ENCODE peak calls at places on chromosomes 11 and 22, in five cellular contexts. One of them, this sample, is unnamed.

GRCh38 chr11:17744151-17744940 is 9.8 kb downstream of the KCNC1 start:
- DNase-seq in CD8-positive, alpha-beta memory T cell: no peak
- DNase-seq in colonic mucosa: no peak
- DNase-seq in heart right ventricle: no peak
- DNase-seq in pancreas: no peak
- DNase-seq in this sample: no peak

GRCh38 chr11:2562181-2562581 is 117.4 kb downstream of the KCNQ1 start:
- DNase-seq in pancreas: peak; percentile 30
- DNase-seq in heart right ventricle: no peak
- DNase-seq in colonic mucosa: no peak
- DNase-seq in CD8-positive, alpha-beta memory T cell: no peak
- DNase-seq in this sample: no peak

GRCh38 chr11:109644158-109644557 is 222.2 kb downstream of the C11orf87 start:
- DNase-seq in CD8-positive, alpha-beta memory T cell: no peak
- DNase-seq in heart right ventricle: peak; percentile 67
- DNase-seq in pancreas: peak; percentile 19
- DNase-seq in colonic mucosa: no peak
- DNase-seq in this sample: no peak

GRCh38 chr11:112128483-112129121 is 35.3 kb downstream of the IL18 start:
- DNase-seq in heart right ventricle: no peak
- DNase-seq in pancreas: no peak
- DNase-seq in colonic mucosa: peak; percentile 87
- DNase-seq in CD8-positive, alpha-beta memory T cell: no peak
- DNase-seq in this sample: no peak

GRCh38 chr11:14741195-14741594 is 97.6 kb downstream of the PDE3B start:
- DNase-seq in pancreas: no peak
- DNase-seq in heart right ventricle: no peak
- DNase-seq in colonic mucosa: no peak
- DNase-seq in CD8-positive, alpha-beta memory T cell: no peak
- DNase-seq in this sample: no peak

GRCh38 chr11:14380947-14381555 is 22.1 kb upstream of the RRAS2 start:
- DNase-seq in heart right ventricle: peak; percentile 71
- DNase-seq in CD8-positive, alpha-beta memory T cell: peak; percentile 48
- DNase-seq in pancreas: peak; percentile 79
- DNase-seq in colonic mucosa: peak; percentile 76
- DNase-seq in this sample: no peak

GRCh38 chr11:8028766-8029165 is 41.6 kb downstream of the EIF3F start:
- DNase-seq in heart right ventricle: no peak
- DNase-seq in colonic mucosa: no peak
- DNase-seq in pancreas: no peak
- DNase-seq in CD8-positive, alpha-beta memory T cell: no peak
- DNase-seq in this sample: no peak

GRCh38 chr11:3197878-3198528 is 20.6 kb downstream of the MRGPRG start:
- DNase-seq in colonic mucosa: no peak
- DNase-seq in CD8-positive, alpha-beta memory T cell: no peak
- DNase-seq in pancreas: no peak
- DNase-seq in heart right ventricle: no peak
- DNase-seq in this sample: no peak

GRCh38 chr11:1935156-1936071 is 11.7 kb upstream of the MRPL23 start:
- DNase-seq in CD8-positive, alpha-beta memory T cell: no peak
- DNase-seq in colonic mucosa: no peak
- DNase-seq in heart right ventricle: no peak
- DNase-seq in pancreas: no peak
- DNase-seq in this sample: no peak

GRCh38 chr11:35160248-35160820 is 21.4 kb downstream of the CD44 start:
- DNase-seq in colonic mucosa: no peak
- DNase-seq in heart right ventricle: no peak
- DNase-seq in CD8-positive, alpha-beta memory T cell: peak; percentile 69
- DNase-seq in pancreas: no peak
- DNase-seq in this sample: no peak

GRCh38 chr11:57568330-57568766 is 876 bp upstream of the UBE2L6 start:
- DNase-seq in colonic mucosa: peak; percentile 91
- DNase-seq in heart right ventricle: peak; percentile 85
- DNase-seq in pancreas: peak; percentile 80
- DNase-seq in CD8-positive, alpha-beta memory T cell: peak; percentile 81
- DNase-seq in this sample: peak; percentile 82

GRCh38 chr11:72138821-72139390 is 3.4 kb downstream of the FOLR3 start:
- DNase-seq in heart right ventricle: no peak
- DNase-seq in pancreas: no peak
- DNase-seq in colonic mucosa: no peak
- DNase-seq in CD8-positive, alpha-beta memory T cell: no peak
- DNase-seq in this sample: no peak

GRCh38 chr11:125049393-125049792 is 13.7 kb upstream of the SLC37A2 start:
- DNase-seq in CD8-positive, alpha-beta memory T cell: no peak
- DNase-seq in pancreas: no peak
- DNase-seq in heart right ventricle: no peak
- DNase-seq in colonic mucosa: no peak
- DNase-seq in this sample: no peak

GRCh38 chr11:107182983-107183382 is 164.7 kb upstream of the GUCY1A2 start:
- DNase-seq in pancreas: no peak
- DNase-seq in CD8-positive, alpha-beta memory T cell: no peak
- DNase-seq in heart right ventricle: no peak
- DNase-seq in colonic mucosa: no peak
- DNase-seq in this sample: no peak

GRCh38 chr11:798093-798713 is at the start of gene SLC25A22:
- DNase-seq in colonic mucosa: peak; percentile 83
- DNase-seq in CD8-positive, alpha-beta memory T cell: peak; percentile 82
- DNase-seq in heart right ventricle: peak; percentile 68
- DNase-seq in pancreas: peak; percentile 84
- DNase-seq in this sample: no peak

GRCh38 chr22:20562607-20563463 is 55.4 kb downstream of the MED15 start:
- DNase-seq in colonic mucosa: no peak
- DNase-seq in pancreas: no peak
- DNase-seq in heart right ventricle: no peak
- DNase-seq in CD8-positive, alpha-beta memory T cell: no peak
- DNase-seq in this sample: no peak

GRCh38 chr11:64241430-64242153 is 697 bp downstream of the FKBP2 start:
- DNase-seq in pancreas: peak; percentile 100
- DNase-seq in CD8-positive, alpha-beta memory T cell: peak; percentile 100
- DNase-seq in colonic mucosa: peak; percentile 100
- DNase-seq in heart right ventricle: peak; percentile 100
- DNase-seq in this sample: no peak

GRCh38 chr11:26558191-26558590 is 13.9 kb downstream of the MUC15 start:
- DNase-seq in heart right ventricle: no peak
- DNase-seq in CD8-positive, alpha-beta memory T cell: no peak
- DNase-seq in pancreas: no peak
- DNase-seq in colonic mucosa: no peak
- DNase-seq in this sample: no peak

GRCh38 chr11:88146106-88146505 is 29.1 kb downstream of the RAB38 start:
- DNase-seq in heart right ventricle: no peak
- DNase-seq in pancreas: no peak
- DNase-seq in colonic mucosa: no peak
- DNase-seq in CD8-positive, alpha-beta memory T cell: no peak
- DNase-seq in this sample: no peak
- H3K27ac ChIP-seq in heart right ventricle: no peak overlapping the region
- H3K27ac ChIP-seq in pancreas: no peak overlapping the region
- H3K27ac ChIP-seq in colonic mucosa: no peak overlapping the region
- H3K27ac ChIP-seq in CD8-positive, alpha-beta memory T cell: no peak overlapping the region
- H3K27ac ChIP-seq in this sample: no peak overlapping the region

GRCh38 chr22:46042786-46043185 is 65.8 kb upstream of the WNT7B start:
- DNase-seq in pancreas: no peak
- DNase-seq in CD8-positive, alpha-beta memory T cell: no peak
- DNase-seq in colonic mucosa: no peak
- DNase-seq in heart right ventricle: no peak
- DNase-seq in this sample: no peak
- H3K4me3 ChIP-seq in pancreas: no peak overlapping the region
- H3K4me3 ChIP-seq in CD8-positive, alpha-beta memory T cell: no peak overlapping the region
- H3K4me3 ChIP-seq in colonic mucosa: no peak overlapping the region
- H3K4me3 ChIP-seq in heart right ventricle: no peak overlapping the region
- H3K4me3 ChIP-seq in this sample: no peak overlapping the region

GRCh38 chr22:50216161-50216683 is 15.4 kb downstream of the SELENOO start:
- DNase-seq in CD8-positive, alpha-beta memory T cell: no peak
- DNase-seq in colonic mucosa: no peak
- DNase-seq in pancreas: no peak
- DNase-seq in heart right ventricle: no peak
- DNase-seq in this sample: no peak
- H3K36me3 ChIP-seq in CD8-positive, alpha-beta memory T cell: peaks cover 29% of the 10 kb centered on the region
- H3K36me3 ChIP-seq in colonic mucosa: peaks cover 6% of the 10 kb centered on the region
- H3K36me3 ChIP-seq in pancreas: no peaks in the 10 kb centered on the region
- H3K36me3 ChIP-seq in heart right ventricle: peaks cover 20% of the 10 kb centered on the region
- H3K36me3 ChIP-seq in this sample: peaks cover 33% of the 10 kb centered on the region

GRCh38 chr22:25120761-25121212 is 78.9 kb upstream of the CRYBB3 start:
- DNase-seq in pancreas: peak; percentile 57
- DNase-seq in colonic mucosa: peak; percentile 54
- DNase-seq in heart right ventricle: peak; percentile 36
- DNase-seq in CD8-positive, alpha-beta memory T cell: no peak
- DNase-seq in this sample: no peak
- H3K27ac ChIP-seq in pancreas: peak overlapping the region; percentile 73
- H3K27ac ChIP-seq in colonic mucosa: peak overlapping the region; percentile 71
- H3K27ac ChIP-seq in heart right ventricle: peak overlapping the region; percentile 59
- H3K27ac ChIP-seq in CD8-positive, alpha-beta memory T cell: no peak overlapping the region
- H3K27ac ChIP-seq in this sample: no peak overlapping the region

GRCh38 chr11:123976770-123977560 is 616 bp downstream of the OR10S1 start:
- DNase-seq in colonic mucosa: no peak
- DNase-seq in CD8-positive, alpha-beta memory T cell: no peak
- DNase-seq in pancreas: no peak
- DNase-seq in heart right ventricle: no peak
- DNase-seq in this sample: no peak
- H3K4me3 ChIP-seq in colonic mucosa: no peak overlapping the region
- H3K4me3 ChIP-seq in CD8-positive, alpha-beta memory T cell: no peak overlapping the region
- H3K4me3 ChIP-seq in pancreas: no peak overlapping the region
- H3K4me3 ChIP-seq in heart right ventricle: no peak overlapping the region
- H3K4me3 ChIP-seq in this sample: no peak overlapping the region

This sample was measured in iPS DF 6.9.